ENCODE peak calls at places on chromosomes 4 and X, in nine cellular contexts. One of them, this sample, is unnamed.

GRCh38 chrX:46326161-46326560 is 219.1 kb downstream of the ZNF674 start:
- DNase-seq in iPS-NIHi11: no peak
- DNase-seq in progenitor cell of endocrine pancreas: no peak
- DNase-seq in aorta: no peak
- DNase-seq in NCI-H748 treated with DMSO at 0.1 percent for 48 hours: no peak
- DNase-seq in small intestine: no peak
- DNase-seq in lower leg skin: no peak
- DNase-seq in HL-60: no peak
- DNase-seq in NCI-H1092: no peak
- DNase-seq in this sample: no peak

GRCh38 chr4:113469926-113470325 is 291.6 kb downstream of the CAMK2D start:
- DNase-seq in iPS-NIHi11: no peak
- DNase-seq in progenitor cell of endocrine pancreas: no peak
- DNase-seq in aorta: no peak
- DNase-seq in NCI-H748 treated with DMSO at 0.1 percent for 48 hours: no peak
- DNase-seq in small intestine: peak
- DNase-seq in lower leg skin: no peak
- DNase-seq in HL-60: no peak
- DNase-seq in NCI-H1092: no peak
- DNase-seq in this sample: no peak

GRCh38 chrX:3175659-3176438 is 134.6 kb downstream of the ARSF start:
- DNase-seq in iPS-NIHi11: no peak
- DNase-seq in progenitor cell of endocrine pancreas: no peak
- DNase-seq in aorta: no peak
- DNase-seq in NCI-H748 treated with DMSO at 0.1 percent for 48 hours: no peak
- DNase-seq in small intestine: no peak
- DNase-seq in lower leg skin: no peak
- DNase-seq in HL-60: no peak
- DNase-seq in NCI-H1092: no peak
- DNase-seq in this sample: no peak

GRCh38 chr4:6749340-6750171 is 33.0 kb upstream of the KIAA0232 start:
- DNase-seq in iPS-NIHi11: peak
- DNase-seq in progenitor cell of endocrine pancreas: no peak
- DNase-seq in aorta: peak
- DNase-seq in NCI-H748 treated with DMSO at 0.1 percent for 48 hours: no peak
- DNase-seq in small intestine: peak
- DNase-seq in lower leg skin: peak
- DNase-seq in HL-60: no peak
- DNase-seq in NCI-H1092: no peak
- DNase-seq in this sample: no peak

GRCh38 chr4:2366252-2367192 is 51.9 kb downstream of the ZFYVE28 start:
- DNase-seq in iPS-NIHi11: no peak
- DNase-seq in progenitor cell of endocrine pancreas: no peak
- DNase-seq in aorta: peak
- DNase-seq in NCI-H748 treated with DMSO at 0.1 percent for 48 hours: no peak
- DNase-seq in small intestine: no peak
- DNase-seq in lower leg skin: no peak
- DNase-seq in HL-60: no peak
- DNase-seq in NCI-H1092: peak
- DNase-seq in this sample: no peak

GRCh38 chr4:53459548-53459947 is 82.1 kb downstream of the FIP1L1 start:
- DNase-seq in iPS-NIHi11: no peak
- DNase-seq in progenitor cell of endocrine pancreas: no peak
- DNase-seq in aorta: no peak
- DNase-seq in NCI-H748 treated with DMSO at 0.1 percent for 48 hours: no peak
- DNase-seq in small intestine: peak
- DNase-seq in lower leg skin: no peak
- DNase-seq in HL-60: no peak
- DNase-seq in NCI-H1092: no peak
- DNase-seq in this sample: no peak

GRCh38 chrX:120660638-120661037 is 30.8 kb upstream of the C1GALT1C1 start:
- DNase-seq in iPS-NIHi11: no peak
- DNase-seq in progenitor cell of endocrine pancreas: no peak
- DNase-seq in aorta: no peak
- DNase-seq in NCI-H748 treated with DMSO at 0.1 percent for 48 hours: no peak
- DNase-seq in small intestine: no peak
- DNase-seq in lower leg skin: peak
- DNase-seq in HL-60: no peak
- DNase-seq in NCI-H1092: no peak
- DNase-seq in this sample: no peak

GRCh38 chr4:14348506-14348905 is 653.8 kb upstream of the CPEB2 start:
- DNase-seq in iPS-NIHi11: no peak
- DNase-seq in progenitor cell of endocrine pancreas: no peak
- DNase-seq in aorta: no peak
- DNase-seq in NCI-H748 treated with DMSO at 0.1 percent for 48 hours: no peak
- DNase-seq in small intestine: no peak
- DNase-seq in lower leg skin: no peak
- DNase-seq in HL-60: no peak
- DNase-seq in NCI-H1092: no peak
- DNase-seq in this sample: no peak

GRCh38 chr4:141905751-141906150 is 269.4 kb downstream of the IL15 start:
- DNase-seq in iPS-NIHi11: no peak
- DNase-seq in progenitor cell of endocrine pancreas: no peak
- DNase-seq in aorta: no peak
- DNase-seq in NCI-H748 treated with DMSO at 0.1 percent for 48 hours: no peak
- DNase-seq in small intestine: no peak
- DNase-seq in lower leg skin: no peak
- DNase-seq in HL-60: no peak
- DNase-seq in NCI-H1092: no peak
- DNase-seq in this sample: no peak

GRCh38 chr4:65671402-65671801 is 1.1 kb upstream of the EPHA5 start:
- DNase-seq in iPS-NIHi11: no peak
- DNase-seq in progenitor cell of endocrine pancreas: no peak
- DNase-seq in aorta: no peak
- DNase-seq in NCI-H748 treated with DMSO at 0.1 percent for 48 hours: no peak
- DNase-seq in small intestine: no peak
- DNase-seq in lower leg skin: no peak
- DNase-seq in HL-60: no peak
- DNase-seq in NCI-H1092: no peak
- DNase-seq in this sample: no peak

GRCh38 chr4:156581693-156582092 is 389.9 kb downstream of the PDGFC start:
- DNase-seq in iPS-NIHi11: no peak
- DNase-seq in progenitor cell of endocrine pancreas: no peak
- DNase-seq in aorta: no peak
- DNase-seq in NCI-H748 treated with DMSO at 0.1 percent for 48 hours: peak
- DNase-seq in small intestine: peak
- DNase-seq in lower leg skin: no peak
- DNase-seq in HL-60: no peak
- DNase-seq in NCI-H1092: no peak
- DNase-seq in this sample: no peak

GRCh38 chr4:99436976-99437655 is 2.0 kb upstream of the ADH7 start:
- DNase-seq in iPS-NIHi11: no peak
- DNase-seq in progenitor cell of endocrine pancreas: no peak
- DNase-seq in aorta: no peak
- DNase-seq in NCI-H748 treated with DMSO at 0.1 percent for 48 hours: no peak
- DNase-seq in small intestine: no peak
- DNase-seq in lower leg skin: no peak
- DNase-seq in HL-60: no peak
- DNase-seq in NCI-H1092: no peak
- DNase-seq in this sample: no peak

GRCh38 chr4:166092797-166093196 is 219.8 kb downstream of the TLL1 start:
- DNase-seq in iPS-NIHi11: no peak
- DNase-seq in progenitor cell of endocrine pancreas: no peak
- DNase-seq in aorta: no peak
- DNase-seq in NCI-H748 treated with DMSO at 0.1 percent for 48 hours: no peak
- DNase-seq in small intestine: peak
- DNase-seq in lower leg skin: no peak
- DNase-seq in HL-60: no peak
- DNase-seq in NCI-H1092: no peak
- DNase-seq in this sample: no peak

GRCh38 chr4:104749062-104749461 is 254.4 kb upstream of the CXXC4 start:
- DNase-seq in iPS-NIHi11: no peak
- DNase-seq in progenitor cell of endocrine pancreas: no peak
- DNase-seq in aorta: no peak
- DNase-seq in NCI-H748 treated with DMSO at 0.1 percent for 48 hours: no peak
- DNase-seq in small intestine: no peak
- DNase-seq in lower leg skin: no peak
- DNase-seq in HL-60: peak
- DNase-seq in NCI-H1092: no peak
- DNase-seq in this sample: no peak

GRCh38 chr4:85681194-85681803 is 206.3 kb downstream of the ARHGAP24 start:
- DNase-seq in iPS-NIHi11: no peak
- DNase-seq in progenitor cell of endocrine pancreas: no peak
- DNase-seq in aorta: peak
- DNase-seq in NCI-H748 treated with DMSO at 0.1 percent for 48 hours: no peak
- DNase-seq in small intestine: peak
- DNase-seq in lower leg skin: peak
- DNase-seq in HL-60: peak
- DNase-seq in NCI-H1092: no peak
- DNase-seq in this sample: no peak

GRCh38 chr4:112514079-112514448 is 1.9 kb downstream of the NEUROG2 start:
- DNase-seq in iPS-NIHi11: no peak
- DNase-seq in progenitor cell of endocrine pancreas: no peak
- DNase-seq in aorta: no peak
- DNase-seq in NCI-H748 treated with DMSO at 0.1 percent for 48 hours: no peak
- DNase-seq in small intestine: no peak
- DNase-seq in lower leg skin: no peak
- DNase-seq in HL-60: no peak
- DNase-seq in NCI-H1092: no peak
- DNase-seq in this sample: no peak

GRCh38 chr4:169975131-169975836 is 50.9 kb downstream of the MFAP3L start:
- DNase-seq in iPS-NIHi11: no peak
- DNase-seq in progenitor cell of endocrine pancreas: no peak
- DNase-seq in aorta: no peak
- DNase-seq in NCI-H748 treated with DMSO at 0.1 percent for 48 hours: no peak
- DNase-seq in small intestine: no peak
- DNase-seq in lower leg skin: no peak
- DNase-seq in HL-60: no peak
- DNase-seq in NCI-H1092: no peak
- DNase-seq in this sample: no peak

GRCh38 chrX:13827693-13828092 is 10.8 kb upstream of the GPM6B start:
- DNase-seq in iPS-NIHi11: no peak
- DNase-seq in progenitor cell of endocrine pancreas: no peak
- DNase-seq in aorta: no peak
- DNase-seq in NCI-H748 treated with DMSO at 0.1 percent for 48 hours: no peak
- DNase-seq in small intestine: no peak
- DNase-seq in lower leg skin: no peak
- DNase-seq in HL-60: no peak
- DNase-seq in NCI-H1092: no peak
- DNase-seq in this sample: no peak

GRCh38 chr4:113745724-113746123 is 15.8 kb downstream of the CAMK2D start:
- DNase-seq in iPS-NIHi11: no peak
- DNase-seq in progenitor cell of endocrine pancreas: no peak
- DNase-seq in aorta: no peak
- DNase-seq in NCI-H748 treated with DMSO at 0.1 percent for 48 hours: no peak
- DNase-seq in small intestine: no peak
- DNase-seq in lower leg skin: no peak
- DNase-seq in HL-60: no peak
- DNase-seq in NCI-H1092: no peak
- DNase-seq in this sample: no peak

GRCh38 chr4:123785515-123785914 is 388.9 kb downstream of the SPRY1 start:
- DNase-seq in iPS-NIHi11: peak
- DNase-seq in progenitor cell of endocrine pancreas: no peak
- DNase-seq in aorta: peak
- DNase-seq in NCI-H748 treated with DMSO at 0.1 percent for 48 hours: no peak
- DNase-seq in small intestine: no peak
- DNase-seq in lower leg skin: peak
- DNase-seq in HL-60: no peak
- DNase-seq in NCI-H1092: no peak
- DNase-seq in this sample: no peak

GRCh38 chr4:26861434-26862186 is 969 bp downstream of the STIM2 start:
- DNase-seq in iPS-NIHi11: peak
- DNase-seq in progenitor cell of endocrine pancreas: peak
- DNase-seq in aorta: peak
- DNase-seq in NCI-H748 treated with DMSO at 0.1 percent for 48 hours: peak
- DNase-seq in small intestine: peak
- DNase-seq in lower leg skin: peak
- DNase-seq in HL-60: peak
- DNase-seq in NCI-H1092: peak
- DNase-seq in this sample: no peak

GRCh38 chr4:184896868-184897715 is 71.3 kb upstream of the ACSL1 start:
- DNase-seq in iPS-NIHi11: no peak
- DNase-seq in progenitor cell of endocrine pancreas: no peak
- DNase-seq in aorta: peak
- DNase-seq in NCI-H748 treated with DMSO at 0.1 percent for 48 hours: no peak
- DNase-seq in small intestine: no peak
- DNase-seq in lower leg skin: peak
- DNase-seq in HL-60: peak
- DNase-seq in NCI-H1092: no peak
- DNase-seq in this sample: peak

GRCh38 chr4:158020734-158021346 is 152.0 kb downstream of the GASK1B start:
- DNase-seq in iPS-NIHi11: no peak
- DNase-seq in progenitor cell of endocrine pancreas: no peak
- DNase-seq in aorta: no peak
- DNase-seq in NCI-H748 treated with DMSO at 0.1 percent for 48 hours: no peak
- DNase-seq in small intestine: no peak
- DNase-seq in lower leg skin: no peak
- DNase-seq in HL-60: no peak
- DNase-seq in NCI-H1092: no peak
- DNase-seq in this sample: no peak

GRCh38 chr4:75848891-75849290 is 53.4 kb downstream of the PPEF2 start:
- DNase-seq in iPS-NIHi11: no peak
- DNase-seq in progenitor cell of endocrine pancreas: no peak
- DNase-seq in aorta: no peak
- DNase-seq in NCI-H748 treated with DMSO at 0.1 percent for 48 hours: no peak
- DNase-seq in small intestine: no peak
- DNase-seq in lower leg skin: no peak
- DNase-seq in HL-60: no peak
- DNase-seq in NCI-H1092: no peak
- DNase-seq in this sample: no peak

GRCh38 chr4:82201805-82202636 is 171.8 kb downstream of the HNRNPD start:
- DNase-seq in iPS-NIHi11: peak
- DNase-seq in progenitor cell of endocrine pancreas: peak
- DNase-seq in aorta: no peak
- DNase-seq in NCI-H748 treated with DMSO at 0.1 percent for 48 hours: peak
- DNase-seq in small intestine: peak
- DNase-seq in lower leg skin: no peak
- DNase-seq in HL-60: peak
- DNase-seq in NCI-H1092: peak
- DNase-seq in this sample: no peak

GRCh38 chr4:122822466-122822865 is 4.2 kb upstream of the FGF2 start:
- DNase-seq in iPS-NIHi11: no peak
- DNase-seq in progenitor cell of endocrine pancreas: no peak
- DNase-seq in aorta: no peak
- DNase-seq in NCI-H748 treated with DMSO at 0.1 percent for 48 hours: no peak
- DNase-seq in small intestine: no peak
- DNase-seq in lower leg skin: no peak
- DNase-seq in HL-60: no peak
- DNase-seq in NCI-H1092: no peak
- DNase-seq in this sample: no peak

GRCh38 chr4:76445911-76446310 is 10.9 kb downstream of the SHROOM3 start:
- DNase-seq in iPS-NIHi11: no peak
- DNase-seq in progenitor cell of endocrine pancreas: no peak
- DNase-seq in aorta: no peak
- DNase-seq in NCI-H748 treated with DMSO at 0.1 percent for 48 hours: no peak
- DNase-seq in small intestine: no peak
- DNase-seq in lower leg skin: no peak
- DNase-seq in HL-60: no peak
- DNase-seq in NCI-H1092: no peak
- DNase-seq in this sample: no peak

GRCh38 chrX:47098746-47099145 is 20.5 kb downstream of the RGN start:
- DNase-seq in iPS-NIHi11: peak
- DNase-seq in progenitor cell of endocrine pancreas: no peak
- DNase-seq in aorta: no peak
- DNase-seq in NCI-H748 treated with DMSO at 0.1 percent for 48 hours: no peak
- DNase-seq in small intestine: no peak
- DNase-seq in lower leg skin: no peak
- DNase-seq in HL-60: no peak
- DNase-seq in NCI-H1092: no peak
- DNase-seq in this sample: no peak

GRCh38 chr4:57443308-57444243 is 333.4 kb upstream of the IGFBP7 start:
- DNase-seq in iPS-NIHi11: no peak
- DNase-seq in progenitor cell of endocrine pancreas: no peak
- DNase-seq in aorta: no peak
- DNase-seq in NCI-H748 treated with DMSO at 0.1 percent for 48 hours: no peak
- DNase-seq in small intestine: no peak
- DNase-seq in lower leg skin: no peak
- DNase-seq in HL-60: no peak
- DNase-seq in NCI-H1092: peak
- DNase-seq in this sample: no peak

GRCh38 chr4:98828801-98829200 is 100.1 kb downstream of the EIF4E start:
- DNase-seq in iPS-NIHi11: peak
- DNase-seq in progenitor cell of endocrine pancreas: no peak
- DNase-seq in aorta: no peak
- DNase-seq in NCI-H748 treated with DMSO at 0.1 percent for 48 hours: no peak
- DNase-seq in small intestine: peak
- DNase-seq in lower leg skin: no peak
- DNase-seq in HL-60: no peak
- DNase-seq in NCI-H1092: no peak
- DNase-seq in this sample: no peak

GRCh38 chr4:40579983-40580382 is 49.7 kb downstream of the RBM47 start:
- DNase-seq in iPS-NIHi11: no peak
- DNase-seq in progenitor cell of endocrine pancreas: no peak
- DNase-seq in aorta: no peak
- DNase-seq in NCI-H748 treated with DMSO at 0.1 percent for 48 hours: no peak
- DNase-seq in small intestine: no peak
- DNase-seq in lower leg skin: no peak
- DNase-seq in HL-60: no peak
- DNase-seq in NCI-H1092: no peak
- DNase-seq in this sample: no peak